ENCODE peak calls at places on chromosome 1, in four cellular contexts. W, Z, Y and P are unnamed samples.

GRCh38 chr1:159828916-159829634 is 2.4 kb downstream of the SLAMF8 start:
- DNase-seq in W (peak; percentile 20), Z (peak; percentile 30), Y (peak; percentile 67), P (peak; percentile 5)

GRCh38 chr1:92922378-92923035 is 38.8 kb downstream of the DIPK1A start:
- DNase-seq in W (no peak), Z (peak; percentile 81), Y (no peak), P (no peak)

GRCh38 chr1:20983297-20983889 is 193.3 kb downstream of the EIF4G3 start:
- DNase-seq in W (no peak), Z (no peak), Y (no peak), P (no peak)

GRCh38 chr1:16727190-16728111 is 12.9 kb upstream of the RNU1-4 start:
- DNase-seq in W (peak; percentile 29), Z (peak; percentile 58), Y (peak; percentile 63), P (peak; percentile 57)

GRCh38 chr1:202029171-202029665 is 18.8 kb downstream of the ELF3 start:
- DNase-seq in W (no peak), Z (no peak), Y (no peak), P (no peak)

GRCh38 chr1:77642941-77643340 is 39.5 kb downstream of the ZZZ3 start:
- DNase-seq in W (no peak), Z (no peak), Y (no peak), P (no peak)

GRCh38 chr1:100631015-100631521 is 88.5 kb upstream of the VCAM1 start:
- DNase-seq in W (no peak), Z (no peak), Y (no peak), P (no peak)

GRCh38 chr1:154556422-154556821 is 2.0 kb downstream of the UBE2Q1 start:
- DNase-seq in W (no peak), Z (no peak), Y (peak; percentile 35), P (no peak)

GRCh38 chr1:61973100-61973837 is 221.4 kb upstream of the L1TD1 start:
- DNase-seq in W (no peak), Z (no peak), Y (no peak), P (no peak)

GRCh38 chr1:5947071-5947821 is 45.0 kb downstream of the NPHP4 start:
- DNase-seq in W (no peak), Z (no peak), Y (no peak), P (no peak)
- TF ChIP-seq FOXJ3 in W (no peak), Z (no peak), Y (no peak), P (no peak)

GRCh38 chr1:28646040-28646439 is 2.4 kb upstream of the RNU11 start:
- DNase-seq in W (peak; percentile 30), Z (peak; percentile 45), Y (no peak), P (peak; percentile 80)

GRCh38 chr1:28642847-28643635 is at the start of gene TAF12:
- DNase-seq in W (peak; percentile 93), Z (peak; percentile 98), Y (peak; percentile 91), P (peak; percentile 90)

GRCh38 chr1:28648493-28649238 is at the start of gene RNU11:
- DNase-seq in W (peak; percentile 73), Z (peak; percentile 98), Y (peak; percentile 69), P (peak; percentile 95)
- TF ChIP-seq MAX in W (peak; percentile 68), Z (no peak), Y (peak; percentile 40), P (peak; percentile 79)

DNA sequence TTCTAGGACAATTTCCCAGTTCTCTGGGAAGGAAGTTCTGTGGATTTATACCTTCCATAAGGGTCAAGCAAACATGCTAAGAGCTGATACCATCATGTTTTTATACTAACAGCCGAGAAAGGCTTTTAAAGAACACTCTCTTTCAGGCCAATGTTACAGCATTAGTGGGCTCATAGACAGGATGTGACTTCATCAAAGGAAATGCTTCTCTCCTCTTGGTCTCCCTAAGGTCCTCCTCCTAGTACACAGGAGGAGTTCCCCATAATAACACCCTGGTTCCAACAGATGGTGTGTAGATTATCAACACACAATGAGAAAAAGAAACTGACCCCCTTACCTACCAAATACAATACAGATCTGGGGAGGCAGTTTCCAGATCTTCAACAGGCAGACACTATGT is 26.7 kb upstream of the GLIS1 start:
- DNase-seq in W (no peak), Z (no peak), Y (no peak), P (no peak)
- TF ChIP-seq FOXJ3 in W (no peak), Z (no peak), Y (no peak), P (no peak)

DNA sequence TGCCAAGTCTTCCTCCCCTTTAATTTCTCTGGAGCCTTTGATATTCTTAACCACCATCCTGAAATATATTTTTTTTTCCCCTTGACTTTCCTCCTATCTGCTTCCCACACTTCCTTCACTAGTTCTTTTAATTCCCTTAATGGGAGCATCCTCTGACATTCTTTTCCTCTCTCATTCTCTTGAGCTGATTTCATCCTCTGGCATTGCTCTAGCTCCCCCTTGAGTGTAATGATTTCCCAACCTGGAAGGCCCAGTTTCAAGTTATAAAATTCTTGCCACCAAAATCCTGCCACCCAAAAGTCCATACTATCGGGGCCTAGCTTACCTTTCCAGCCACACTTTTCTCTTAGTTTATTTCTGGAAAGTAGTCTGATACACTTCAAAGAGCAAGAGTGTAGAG is 39.5 kb upstream of the UBE2U start:
- DNase-seq in W (peak; percentile 24), Z (no peak), Y (no peak), P (no peak)
- TF ChIP-seq MAX in W (no peak), Z (no peak), Y (no peak), P (no peak)

GRCh38 chr1:31788138-31788824 is 24.1 kb upstream of the ADGRB2 start:
- DNase-seq in W (peak; percentile 92), Z (peak; percentile 96), Y (peak; percentile 97), P (peak; percentile 71)

GRCh38 chr1:31787786-31788137 is 23.6 kb upstream of the ADGRB2 start:
- DNase-seq in W (no peak), Z (no peak), Y (no peak), P (no peak)

GRCh38 chr1:31789259-31790065 is 25.3 kb upstream of the ADGRB2 start:
- DNase-seq in W (peak; percentile 97), Z (peak; percentile 95), Y (peak; percentile 100), P (peak; percentile 77)

GRCh38 chr1:31790140-31790539 is 25.7 kb downstream of the SPOCD1 start:
- DNase-seq in W (no peak), Z (no peak), Y (peak; percentile 1), P (no peak)

GRCh38 chr1:31788825-31789256 is 24.7 kb upstream of the ADGRB2 start:
- DNase-seq in W (no peak), Z (no peak), Y (no peak), P (peak; percentile 28)
- TF ChIP-seq FOXJ3 in W (no peak), Z (no peak), Y (no peak), P (no peak)